ENCODE peak calls at places on chromosomes 13 and 19, in five cellular contexts. One of them, this sample, is unnamed.

GRCh38 chr13:99659234-99659633 is 158.0 kb downstream of the TM9SF2 start:
- DNase-seq in lower lobe of right lung: no peak
- DNase-seq in cardiac muscle cell: no peak
- DNase-seq in amniotic stem cell: no peak
- DNase-seq in hypothalamus: no peak
- DNase-seq in this sample: no peak

GRCh38 chr13:110006304-110006703 is 219.9 kb upstream of the IRS2 start:
- DNase-seq in amniotic stem cell: no peak
- DNase-seq in hypothalamus: no peak
- DNase-seq in lower lobe of right lung: no peak
- DNase-seq in cardiac muscle cell: peak; percentile 59
- DNase-seq in this sample: no peak

GRCh38 chr13:105569816-105570215 is 965.6 kb downstream of the EFNB2 start:
- DNase-seq in cardiac muscle cell: no peak
- DNase-seq in lower lobe of right lung: no peak
- DNase-seq in hypothalamus: no peak
- DNase-seq in amniotic stem cell: no peak
- DNase-seq in this sample: no peak

GRCh38 chr13:108044929-108045328 is 170.4 kb downstream of the LIG4 start:
- DNase-seq in hypothalamus: no peak
- DNase-seq in lower lobe of right lung: no peak
- DNase-seq in cardiac muscle cell: no peak
- DNase-seq in amniotic stem cell: no peak
- DNase-seq in this sample: no peak

GRCh38 chr19:2049741-2050348 is 1.2 kb downstream of the MKNK2 start:
- DNase-seq in hypothalamus: peak; percentile 67
- DNase-seq in cardiac muscle cell: peak; percentile 70
- DNase-seq in lower lobe of right lung: peak; percentile 94
- DNase-seq in amniotic stem cell: no peak
- DNase-seq in this sample: peak; percentile 81

GRCh38 chr19:28242317-28242927 is 970.5 kb downstream of the UQCRFS1 start:
- DNase-seq in cardiac muscle cell: peak; percentile 60
- DNase-seq in hypothalamus: no peak
- DNase-seq in lower lobe of right lung: no peak
- DNase-seq in amniotic stem cell: no peak
- DNase-seq in this sample: no peak

GRCh38 chr13:80527400-80527799 is 186.5 kb upstream of the SPRY2 start:
- DNase-seq in hypothalamus: no peak
- DNase-seq in amniotic stem cell: no peak
- DNase-seq in cardiac muscle cell: no peak
- DNase-seq in lower lobe of right lung: no peak
- DNase-seq in this sample: no peak

GRCh38 chr19:52527954-52528326 is 472 bp downstream of the ZNF808 start:
- DNase-seq in cardiac muscle cell: peak; percentile 5
- DNase-seq in hypothalamus: peak; percentile 4
- DNase-seq in amniotic stem cell: no peak
- DNase-seq in lower lobe of right lung: peak; percentile 50
- DNase-seq in this sample: peak; percentile 21

GRCh38 chr19:17751103-17751911 is at the start of gene FCHO1:
- DNase-seq in lower lobe of right lung: peak; percentile 75
- DNase-seq in hypothalamus: peak; percentile 47
- DNase-seq in cardiac muscle cell: no peak
- DNase-seq in amniotic stem cell: no peak
- DNase-seq in this sample: peak; percentile 37

This sample was measured in heart right ventricle.